ENCODE peak calls at places on chromosome 5, in five cellular contexts. L, P, G, H and Z are unnamed samples. For H3K4me1, the result is how much of the 10 kb centered on the place peaks cover.

GRCh38 chr5:103867857-103868598 is 305.4 kb upstream of the NUDT12 start:
- DNase-seq in L (no peak), G (no peak), P (no peak), H (no peak), Z (no peak)

GRCh38 chr5:136236479-136237083 is 43.6 kb upstream of the SMIM32 start:
- DNase-seq in P (no peak), H (no peak), L (no peak), G (no peak), Z (no peak)

GRCh38 chr5:39202594-39203290 is 16.6 kb downstream of the FYB1 start:
- DNase-seq in H (no peak), G (no peak), L (no peak), P (no peak), Z (no peak)

GRCh38 chr5:145752534-145752933 is 82.6 kb downstream of the PRELID2 start:
- DNase-seq in H (no peak), L (no peak), P (peak), G (no peak), Z (no peak)

GRCh38 chr5:69217732-69218568 is 16.7 kb upstream of the CDK7 start:
- DNase-seq in G (peak), L (peak), P (peak), H (peak), Z (peak)

GRCh38 chr5:141875022-141875740 is 3.0 kb downstream of the PCDH1 start:
- DNase-seq in H (no peak), G (no peak), P (no peak), L (no peak), Z (no peak)

GRCh38 chr5:161271816-161272215 is 274.7 kb downstream of the GABRB2 start:
- DNase-seq in P (no peak), H (no peak), L (no peak), G (no peak), Z (no peak)

GRCh38 chr5:139543423-139543991 is 17.6 kb upstream of the UBE2D2 start:
- DNase-seq in G (no peak), P (no peak), L (peak), H (peak), Z (peak)

DNA sequence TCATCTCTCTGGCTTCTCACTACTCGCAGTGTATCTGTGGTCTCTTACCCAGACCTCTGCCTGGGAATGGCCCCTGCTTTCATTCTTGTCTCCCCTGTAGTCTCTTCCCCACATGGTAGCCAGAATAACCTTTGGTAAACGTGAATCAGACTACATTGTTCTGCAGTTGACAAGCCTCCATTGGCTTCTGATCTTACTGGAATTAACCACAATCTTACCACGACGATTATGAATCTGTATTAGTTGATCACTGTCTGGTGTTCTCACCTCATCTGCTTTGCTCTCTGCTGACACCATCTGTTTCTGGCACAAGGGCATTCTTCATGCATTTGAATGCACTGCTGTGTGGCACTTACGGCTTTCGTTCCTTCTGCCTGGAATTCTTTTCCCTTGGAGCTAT is 781.2 kb downstream of the MTRR start:
- DNase-seq in P (no peak), L (no peak), G (no peak), H (no peak), Z (no peak)
- H3K27ac ChIP-seq in P (no peak), L (no peak), G (no peak), H (no peak), Z (no peak)

DNA sequence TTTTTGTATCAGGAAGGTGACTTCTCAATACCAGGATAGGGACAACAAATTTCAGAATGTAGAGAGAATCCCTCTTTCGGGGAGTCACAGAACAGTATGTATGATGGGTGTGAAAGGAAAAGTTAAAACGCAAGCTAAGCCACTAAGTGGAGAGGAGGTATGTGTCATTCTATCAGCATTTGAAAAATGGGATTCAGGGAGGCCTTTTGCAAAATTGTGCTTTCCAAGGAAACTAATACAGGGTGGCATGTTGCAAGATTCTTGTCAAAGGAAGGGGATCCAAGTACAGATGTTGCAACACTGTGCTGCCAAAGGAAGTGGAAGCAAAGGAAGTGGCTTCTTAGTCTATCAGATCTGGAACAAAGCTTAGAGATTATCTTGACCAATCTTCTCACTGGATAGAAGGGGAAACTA is 12.6 kb upstream of the TNIP1 start:
- DNase-seq in H (no peak), L (no peak), G (no peak), P (peak), Z (no peak)
- TF ChIP-seq CTCF in H (no peak), L (no peak), G (no peak), P (no peak), Z (no peak)

GRCh38 chr5:56833325-56833724 is 18.0 kb downstream of the MAP3K1 start:
- DNase-seq in G (no peak), H (peak), P (no peak), L (no peak), Z (no peak)
- H3K4me1 ChIP-seq in G (under half), H (half or more), P (under half), L (under half), Z (half or more)

DNA sequence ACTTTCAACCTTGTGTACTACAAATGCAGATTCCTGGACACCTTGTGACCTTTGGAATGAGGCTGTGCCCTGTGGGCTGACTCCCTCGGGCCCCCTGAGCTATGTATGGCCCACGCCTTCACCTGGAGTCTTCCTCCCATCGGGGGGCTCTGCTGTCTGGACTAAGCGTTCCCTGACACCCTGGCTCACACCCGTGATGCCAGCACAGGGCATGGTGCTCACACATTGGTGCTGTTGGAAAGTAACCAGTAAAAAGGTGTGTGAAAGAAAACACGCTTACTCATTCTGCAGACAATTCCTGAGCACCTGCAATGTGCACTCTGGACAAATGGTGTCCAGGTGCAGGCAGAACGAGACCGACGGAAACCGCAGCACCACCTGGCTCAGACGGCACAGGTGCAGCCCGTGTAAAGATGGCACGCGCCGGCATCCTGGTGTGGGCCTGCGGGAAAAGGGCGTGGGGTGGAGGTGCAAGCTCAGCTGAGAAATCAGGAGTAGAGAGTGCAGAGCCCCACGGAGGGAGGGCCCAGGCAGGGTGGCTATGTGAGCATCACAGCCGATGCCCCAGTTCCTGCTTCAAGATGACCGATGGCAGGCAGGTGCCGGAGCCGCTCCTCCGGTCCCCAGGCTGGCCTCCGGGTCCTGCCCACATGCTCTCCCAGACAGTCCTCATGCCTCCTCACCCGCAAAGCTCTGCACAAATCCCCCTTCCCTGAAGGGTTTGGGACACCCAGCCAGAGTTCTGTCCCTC is 11.0 kb downstream of the LPCAT1 start:
- DNase-seq in G (no peak), P (no peak), H (no peak), L (peak), Z (no peak)
- H3K27ac ChIP-seq in G (no peak), P (no peak), H (no peak), L (peak), Z (no peak)